ENCODE peak calls at places on chromosomes 1 and 21, in six cellular contexts. E, J, K, T, Z and A are unnamed samples. For H3K4me1, the result is how much of the 10 kb centered on the place peaks cover.

GRCh38 chr1:57632401-57632800 is 208.5 kb upstream of the DAB1 start:
- DNase-seq in E (peak), J (peak), K (peak), T (no peak), Z (no peak), A (no peak)

GRCh38 chr1:174968750-174969244 is 30.9 kb upstream of the CACYBP start:
- DNase-seq in E (peak), J (no peak), K (peak), T (peak), Z (no peak), A (no peak)

GRCh38 chr1:1140673-1141072 is 24.8 kb upstream of the C1orf159 start:
- DNase-seq in E (no peak), J (no peak), K (no peak), T (no peak), Z (no peak), A (no peak)

GRCh38 chr1:248695451-248696132 is 7.0 kb downstream of the OR14I1 start:
- DNase-seq in E (peak), J (no peak), K (peak), T (no peak), Z (no peak), A (no peak)

GRCh38 chr1:192131914-192132313 is 26.3 kb upstream of the RGS18 start:
- DNase-seq in E (no peak), J (no peak), K (no peak), T (no peak), Z (no peak), A (no peak)

GRCh38 chr1:231240531-231240882 is 505 bp upstream of the GNPAT start:
- DNase-seq in E (peak), J (no peak), K (peak), T (peak), Z (no peak), A (no peak)

GRCh38 chr21:21096956-21097355 is 98.7 kb downstream of the NCAM2 start:
- DNase-seq in E (no peak), J (no peak), K (no peak), T (peak), Z (no peak), A (no peak)

GRCh38 chr1:207831517-207832327 is 79.2 kb downstream of the CD34 start:
- DNase-seq in E (peak), J (no peak), K (no peak), T (peak), Z (no peak), A (no peak)

GRCh38 chr21:35770101-35770945 is 290.0 kb downstream of the SETD4 start:
- DNase-seq in E (no peak), J (no peak), K (no peak), T (no peak), Z (no peak), A (no peak)

GRCh38 chr1:21874328-21874727 is 62.3 kb downstream of the LDLRAD2 start:
- DNase-seq in E (no peak), J (no peak), K (no peak), T (no peak), Z (no peak), A (no peak)

GRCh38 chr1:183276386-183276785 is 90.3 kb downstream of the LAMC2 start:
- DNase-seq in E (no peak), J (no peak), K (no peak), T (no peak), Z (no peak), A (no peak)

GRCh38 chr1:179921981-179922380 is 32.6 kb upstream of the CEP350 start:
- DNase-seq in E (peak), J (peak), K (peak), T (no peak), Z (no peak), A (no peak)

GRCh38 chr1:31866450-31866801 is 50.6 kb upstream of the SPOCD1 start:
- DNase-seq in E (no peak), J (no peak), K (no peak), T (no peak), Z (no peak), A (no peak)

GRCh38 chr1:172146149-172146850 is 274.2 kb upstream of the C1orf105 start:
- DNase-seq in E (peak), J (no peak), K (peak), T (no peak), Z (no peak), A (no peak)
- H3K4me2 ChIP-seq in E (peak), J (no peak), K (peak), T (no peak), Z (no peak), A (peak)

GRCh38 chr1:161287482-161288054 is 22.2 kb downstream of the MPZ start:
- DNase-seq in E (no peak), J (no peak), K (no peak), T (no peak), Z (no peak), A (peak)
- H3K4me1 ChIP-seq in E (under half), J (under half), K (under half), T (under half), Z (under half), A (under half)

GRCh38 chr21:45889115-45889708 is 92.4 kb upstream of the COL6A1 start:
- DNase-seq in E (no peak), J (no peak), K (no peak), T (no peak), Z (no peak), A (no peak)

GRCh38 chr21:45888361-45889009 is 93.1 kb upstream of the COL6A1 start:
- DNase-seq in E (no peak), J (no peak), K (no peak), T (no peak), Z (no peak), A (no peak)

GRCh38 chr21:45887121-45887611 is 94.4 kb upstream of the COL6A1 start:
- DNase-seq in E (no peak), J (no peak), K (peak), T (peak), Z (no peak), A (no peak)

GRCh38 chr21:45886610-45887026 is 95.0 kb upstream of the COL6A1 start:
- DNase-seq in E (no peak), J (no peak), K (no peak), T (no peak), Z (no peak), A (no peak)

DNA sequence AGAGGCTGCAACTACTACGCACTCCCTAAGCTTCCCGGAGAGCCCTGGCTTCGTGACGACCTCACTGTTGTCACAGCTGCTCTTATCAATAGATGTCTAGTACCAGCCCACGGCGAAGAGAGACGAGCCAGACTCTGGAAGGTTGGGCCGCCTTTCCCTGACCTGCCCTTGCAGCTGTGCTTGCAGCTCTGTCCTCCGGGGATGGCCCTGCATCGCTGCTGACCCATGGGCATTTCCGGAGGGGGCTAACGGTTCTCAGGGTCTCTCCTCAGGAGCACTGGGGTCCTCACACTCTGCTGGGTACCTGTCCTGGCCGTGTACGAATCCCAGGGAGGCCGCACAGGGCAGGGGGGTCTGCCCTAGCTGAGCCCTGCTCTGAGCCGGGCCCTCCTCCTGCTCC is 93.8 kb upstream of the COL6A1 start:
- DNase-seq in E (no peak), J (no peak), K (no peak), T (no peak), Z (no peak), A (no peak)
- H3K4me2 ChIP-seq in E (no peak), J (no peak), K (no peak), T (no peak), Z (no peak), A (no peak)

DNA sequence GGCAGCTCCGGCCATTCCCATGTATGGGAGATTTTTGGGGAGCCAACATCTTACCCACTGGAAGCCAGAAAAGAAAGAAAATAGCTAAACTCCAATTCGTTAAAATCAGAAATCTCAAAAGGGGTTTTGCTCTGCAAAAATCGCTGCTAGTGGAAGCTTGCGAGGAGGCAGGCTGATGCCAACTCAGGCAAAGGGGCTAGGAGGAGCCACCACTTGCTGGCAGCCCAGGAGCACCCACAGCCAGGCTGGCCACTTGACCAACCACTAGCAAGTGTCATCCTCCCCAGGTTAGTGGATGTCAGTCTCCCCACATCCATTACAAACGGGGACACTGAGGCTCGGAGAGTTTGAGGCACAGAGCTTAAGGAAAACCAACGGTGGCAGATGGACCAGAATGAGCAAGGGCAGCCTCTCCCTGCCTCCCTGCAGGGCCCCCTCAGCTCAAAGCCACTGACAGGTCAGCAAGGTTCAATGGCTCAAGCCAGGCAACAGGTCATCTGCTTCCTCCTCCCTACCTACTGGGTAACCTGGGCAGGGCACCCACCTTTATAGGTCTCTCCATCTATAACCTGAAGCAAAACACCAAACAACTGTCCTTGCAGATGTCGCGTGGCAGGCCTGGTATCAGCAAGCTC is 10.8 kb downstream of the KCNN3 start:
- DNase-seq in E (no peak), J (no peak), K (no peak), T (no peak), Z (no peak), A (no peak)
- H3K4me1 ChIP-seq in E (under half), J (under half), K (under half), T (under half), Z (under half), A (under half)